ENCODE peak calls at places on chromosomes 13 and 19, in five cellular contexts. D is kidney, I is fibroblast of pulmonary artery, L is iPS-NIHi11, N is cardiac fibroblast. X is an unnamed sample.

GRCh38 chr13:22040810-22041364 is 370.0 kb downstream of the FGF9 start:
- DNase-seq in D (no peak), I (no peak), L (no peak), N (no peak), X (peak)

GRCh38 chr19:18785179-18786124 is 5.7 kb downstream of the COMP start:
- DNase-seq in D (peak), I (peak), L (peak), N (peak), X (peak)

GRCh38 chr13:95603887-95604533 is 40.5 kb downstream of the DZIP1 start:
- DNase-seq in D (peak), I (peak), L (peak), N (peak), X (no peak)

GRCh38 chr19:42178791-42179500 is 38.5 kb downstream of the DEDD2 start:
- DNase-seq in D (peak), I (no peak), L (peak), N (no peak), X (no peak)

GRCh38 chr13:44354322-44354721 is 19.3 kb upstream of the SERP2 start:
- DNase-seq in D (no peak), I (no peak), L (no peak), N (no peak), X (no peak)

GRCh38 chr13:19794552-19795143 is 11.9 kb upstream of the PSPC1 start:
- DNase-seq in D (peak), I (no peak), L (peak), N (no peak), X (no peak)

GRCh38 chr13:51832471-51833152 is 12.4 kb downstream of the TMEM272 start:
- DNase-seq in D (no peak), I (peak), L (peak), N (peak), X (peak)

GRCh38 chr19:58555920-58556632 is 1.2 kb upstream of the CHMP2A start:
- DNase-seq in D (peak), I (no peak), L (no peak), N (no peak), X (no peak)

GRCh38 chr19:33879818-33880575 is 83.3 kb downstream of the KCTD15 start:
- DNase-seq in D (peak), I (no peak), L (no peak), N (no peak), X (peak)

GRCh38 chr13:76832258-76832988 is 53.8 kb downstream of the KCTD12 start:
- DNase-seq in D (no peak), I (no peak), L (no peak), N (no peak), X (no peak)

GRCh38 chr19:1871630-1872029 is 8.3 kb upstream of the KLF16 start:
- DNase-seq in D (no peak), I (no peak), L (no peak), N (no peak), X (no peak)

GRCh38 chr13:68616600-68617222 is 1386.6 kb upstream of the PCDH9 start:
- DNase-seq in D (peak), I (no peak), L (no peak), N (no peak), X (no peak)

GRCh38 chr13:85266331-85266730 is 532.9 kb downstream of the SLITRK6 start:
- DNase-seq in D (no peak), I (no peak), L (no peak), N (no peak), X (no peak)

GRCh38 chr13:98941536-98941935 is 36.3 kb downstream of the DOCK9 start:
- DNase-seq in D (no peak), I (no peak), L (no peak), N (no peak), X (no peak)

GRCh38 chr19:6476155-6476895 is 5.3 kb downstream of the DENND1C start:
- DNase-seq in D (peak), I (peak), L (peak), N (peak), X (no peak)

GRCh38 chr13:29573190-29573589 is 22.3 kb downstream of the SLC7A1 start:
- DNase-seq in D (no peak), I (peak), L (no peak), N (peak), X (peak)

GRCh38 chr19:11191273-11191755 is 6.0 kb downstream of the KANK2 start:
- DNase-seq in D (peak), I (peak), L (peak), N (peak), X (peak)

GRCh38 chr13:37094840-37095239 is 10.6 kb downstream of the CSNK1A1L start:
- DNase-seq in D (no peak), I (no peak), L (no peak), N (no peak), X (no peak)

GRCh38 chr19:4284176-4284958 is 5.3 kb downstream of the SHD start:
- DNase-seq in D (no peak), I (no peak), L (peak), N (no peak), X (no peak)

GRCh38 chr13:24740014-24740890 is 23.7 kb upstream of the RNF17 start:
- DNase-seq in D (no peak), I (no peak), L (no peak), N (no peak), X (no peak)

GRCh38 chr19:55495646-55496349 is 7.6 kb downstream of the SSC5D start:
- DNase-seq in D (no peak), I (no peak), L (no peak), N (no peak), X (no peak)

GRCh38 chr19:14059093-14059480 is 2.8 kb downstream of the PALM3 start:
- DNase-seq in D (no peak), I (no peak), L (peak), N (no peak), X (no peak)

GRCh38 chr13:110815471-110816204 is 99.2 kb downstream of the ANKRD10 start:
- DNase-seq in D (no peak), I (no peak), L (no peak), N (no peak), X (no peak)

GRCh38 chr13:106561551-106562170 is 6.3 kb downstream of the ARGLU1 start:
- DNase-seq in D (no peak), I (peak), L (no peak), N (peak), X (peak)

GRCh38 chr19:10228925-10229324 is 2.2 kb downstream of the S1PR2 start:
- DNase-seq in D (no peak), I (peak), L (peak), N (peak), X (no peak)

GRCh38 chr19:41967056-41967783 is 8.1 kb upstream of the RABAC1 start:
- DNase-seq in D (no peak), I (no peak), L (no peak), N (no peak), X (no peak)

GRCh38 chr13:90968510-90968909 is 379.0 kb upstream of the MIR17HG start:
- DNase-seq in D (no peak), I (peak), L (peak), N (peak), X (no peak)

GRCh38 chr13:31749929-31750328 is 10.6 kb downstream of the RXFP2 start:
- DNase-seq in D (no peak), I (peak), L (no peak), N (peak), X (no peak)

GRCh38 chr13:63433546-63434150 is 2018.0 kb upstream of the PCDH20 start:
- DNase-seq in D (no peak), I (peak), L (no peak), N (peak), X (no peak)

GRCh38 chr19:3601021-3601420 is 5.7 kb downstream of the TBXA2R start:
- DNase-seq in D (no peak), I (no peak), L (no peak), N (no peak), X (no peak)

GRCh38 chr19:15449620-15450527 is at the start of gene WIZ:
- DNase-seq in D (peak), I (peak), L (peak), N (peak), X (peak)

GRCh38 chr19:10402441-10403038 is 802 bp downstream of the CDC37 start:
- DNase-seq in D (no peak), I (peak), L (no peak), N (peak), X (peak)

GRCh38 chr13:94195715-94196114 is 283.8 kb downstream of the DCT start:
- DNase-seq in D (no peak), I (peak), L (no peak), N (peak), X (no peak)

GRCh38 chr19:46478356-46478986 is 7.1 kb upstream of the PNMA8A start:
- DNase-seq in D (peak), I (peak), L (peak), N (peak), X (no peak)

X was measured in heart left ventricle.